ENCODE peak calls at places on chromosomes 4 and X, in ten cellular contexts. One of them, this sample, is unnamed.

GRCh38 chrX:43505759-43506158 is 150.3 kb upstream of the MAOA start:
- DNase-seq in astrocyte of the cerebellum: no peak
- DNase-seq in cardiac fibroblast: no peak
- DNase-seq in K562: no peak
- DNase-seq in Calu3: no peak
- DNase-seq in AG09309: no peak
- DNase-seq in uterus: no peak
- DNase-seq in testis: no peak
- DNase-seq in CD14-positive monocyte: no peak
- DNase-seq in endothelial cell: no peak
- DNase-seq in this sample: no peak

GRCh38 chr4:142846105-142846728 is at the start of gene INPP4B:
- DNase-seq in astrocyte of the cerebellum: peak; percentile 22
- DNase-seq in cardiac fibroblast: peak; percentile 67
- DNase-seq in K562: no peak
- DNase-seq in Calu3: peak; percentile 53
- DNase-seq in AG09309: no peak
- DNase-seq in uterus: peak; percentile 44
- DNase-seq in testis: peak; percentile 33
- DNase-seq in CD14-positive monocyte: no peak
- DNase-seq in endothelial cell: peak; percentile 57
- DNase-seq in this sample: no peak

GRCh38 chr4:85482000-85482738 is 7.2 kb downstream of the ARHGAP24 start:
- DNase-seq in astrocyte of the cerebellum: no peak
- DNase-seq in cardiac fibroblast: no peak
- DNase-seq in K562: no peak
- DNase-seq in Calu3: no peak
- DNase-seq in AG09309: no peak
- DNase-seq in uterus: no peak
- DNase-seq in testis: no peak
- DNase-seq in CD14-positive monocyte: no peak
- DNase-seq in endothelial cell: no peak
- DNase-seq in this sample: no peak

GRCh38 chr4:100299019-100299418 is 108.8 kb upstream of the DDIT4L start:
- DNase-seq in astrocyte of the cerebellum: peak; percentile 81
- DNase-seq in cardiac fibroblast: peak; percentile 97
- DNase-seq in K562: no peak
- DNase-seq in Calu3: no peak
- DNase-seq in AG09309: peak; percentile 95
- DNase-seq in uterus: no peak
- DNase-seq in testis: peak; percentile 20
- DNase-seq in CD14-positive monocyte: no peak
- DNase-seq in endothelial cell: no peak
- DNase-seq in this sample: no peak

GRCh38 chrX:132614297-132614696 is 125.5 kb upstream of the MBNL3 start:
- DNase-seq in astrocyte of the cerebellum: no peak
- DNase-seq in cardiac fibroblast: peak; percentile 4
- DNase-seq in K562: no peak
- DNase-seq in Calu3: peak; percentile 30
- DNase-seq in AG09309: no peak
- DNase-seq in uterus: no peak
- DNase-seq in testis: peak; percentile 24
- DNase-seq in CD14-positive monocyte: no peak
- DNase-seq in endothelial cell: no peak
- DNase-seq in this sample: peak; percentile 3

GRCh38 chr4:189773909-189774308 is 166.8 kb upstream of the FRG1 start:
- DNase-seq in astrocyte of the cerebellum: no peak
- DNase-seq in cardiac fibroblast: no peak
- DNase-seq in K562: no peak
- DNase-seq in Calu3: no peak
- DNase-seq in AG09309: no peak
- DNase-seq in uterus: no peak
- DNase-seq in testis: no peak
- DNase-seq in CD14-positive monocyte: no peak
- DNase-seq in endothelial cell: no peak
- DNase-seq in this sample: no peak

GRCh38 chr4:61517144-61517543 is 317.0 kb downstream of the ADGRL3 start:
- DNase-seq in astrocyte of the cerebellum: no peak
- DNase-seq in cardiac fibroblast: no peak
- DNase-seq in K562: no peak
- DNase-seq in Calu3: no peak
- DNase-seq in AG09309: no peak
- DNase-seq in uterus: no peak
- DNase-seq in testis: no peak
- DNase-seq in CD14-positive monocyte: no peak
- DNase-seq in endothelial cell: peak; percentile 59
- DNase-seq in this sample: no peak

GRCh38 chr4:2408401-2408958 is 10.0 kb downstream of the ZFYVE28 start:
- DNase-seq in astrocyte of the cerebellum: no peak
- DNase-seq in cardiac fibroblast: no peak
- DNase-seq in K562: peak; percentile 93
- DNase-seq in Calu3: no peak
- DNase-seq in AG09309: no peak
- DNase-seq in uterus: no peak
- DNase-seq in testis: no peak
- DNase-seq in CD14-positive monocyte: no peak
- DNase-seq in endothelial cell: no peak
- DNase-seq in this sample: no peak

GRCh38 chr4:108884596-108884995 is 121.7 kb upstream of the ETNPPL start:
- DNase-seq in astrocyte of the cerebellum: no peak
- DNase-seq in cardiac fibroblast: no peak
- DNase-seq in K562: no peak
- DNase-seq in Calu3: no peak
- DNase-seq in AG09309: no peak
- DNase-seq in uterus: no peak
- DNase-seq in testis: no peak
- DNase-seq in CD14-positive monocyte: no peak
- DNase-seq in endothelial cell: no peak
- DNase-seq in this sample: no peak

GRCh38 chr4:188867796-188868195 is 728.6 kb downstream of the TRIML1 start:
- DNase-seq in astrocyte of the cerebellum: no peak
- DNase-seq in cardiac fibroblast: no peak
- DNase-seq in K562: no peak
- DNase-seq in Calu3: no peak
- DNase-seq in AG09309: no peak
- DNase-seq in uterus: no peak
- DNase-seq in testis: no peak
- DNase-seq in CD14-positive monocyte: no peak
- DNase-seq in endothelial cell: no peak
- DNase-seq in this sample: no peak

GRCh38 chr4:169383724-169384123 is 113.0 kb upstream of the SH3RF1 start:
- DNase-seq in astrocyte of the cerebellum: peak; percentile 86
- DNase-seq in cardiac fibroblast: peak; percentile 86
- DNase-seq in K562: no peak
- DNase-seq in Calu3: no peak
- DNase-seq in AG09309: peak; percentile 94
- DNase-seq in uterus: no peak
- DNase-seq in testis: no peak
- DNase-seq in CD14-positive monocyte: no peak
- DNase-seq in endothelial cell: no peak
- DNase-seq in this sample: no peak

GRCh38 chrX:2823795-2824386 is 4.8 kb upstream of the GYG2 start:
- DNase-seq in astrocyte of the cerebellum: no peak
- DNase-seq in cardiac fibroblast: no peak
- DNase-seq in K562: no peak
- DNase-seq in Calu3: no peak
- DNase-seq in AG09309: no peak
- DNase-seq in uterus: no peak
- DNase-seq in testis: no peak
- DNase-seq in CD14-positive monocyte: no peak
- DNase-seq in endothelial cell: no peak
- DNase-seq in this sample: no peak

GRCh38 chrX:132837971-132838370 is 120.5 kb downstream of the HS6ST2 start:
- DNase-seq in astrocyte of the cerebellum: no peak
- DNase-seq in cardiac fibroblast: no peak
- DNase-seq in K562: no peak
- DNase-seq in Calu3: no peak
- DNase-seq in AG09309: no peak
- DNase-seq in uterus: no peak
- DNase-seq in testis: no peak
- DNase-seq in CD14-positive monocyte: no peak
- DNase-seq in endothelial cell: no peak
- DNase-seq in this sample: no peak

GRCh38 chr4:106615407-106615945 is 246.9 kb upstream of the GIMD1 start:
- DNase-seq in astrocyte of the cerebellum: no peak
- DNase-seq in cardiac fibroblast: no peak
- DNase-seq in K562: no peak
- DNase-seq in Calu3: no peak
- DNase-seq in AG09309: no peak
- DNase-seq in uterus: no peak
- DNase-seq in testis: no peak
- DNase-seq in CD14-positive monocyte: no peak
- DNase-seq in endothelial cell: no peak
- DNase-seq in this sample: no peak

GRCh38 chr4:148203056-148203898 is 238.9 kb downstream of the NR3C2 start:
- DNase-seq in astrocyte of the cerebellum: peak; percentile 20
- DNase-seq in cardiac fibroblast: peak; percentile 2
- DNase-seq in K562: no peak
- DNase-seq in Calu3: peak; percentile 13
- DNase-seq in AG09309: no peak
- DNase-seq in uterus: no peak
- DNase-seq in testis: no peak
- DNase-seq in CD14-positive monocyte: no peak
- DNase-seq in endothelial cell: no peak
- DNase-seq in this sample: no peak

DNA sequence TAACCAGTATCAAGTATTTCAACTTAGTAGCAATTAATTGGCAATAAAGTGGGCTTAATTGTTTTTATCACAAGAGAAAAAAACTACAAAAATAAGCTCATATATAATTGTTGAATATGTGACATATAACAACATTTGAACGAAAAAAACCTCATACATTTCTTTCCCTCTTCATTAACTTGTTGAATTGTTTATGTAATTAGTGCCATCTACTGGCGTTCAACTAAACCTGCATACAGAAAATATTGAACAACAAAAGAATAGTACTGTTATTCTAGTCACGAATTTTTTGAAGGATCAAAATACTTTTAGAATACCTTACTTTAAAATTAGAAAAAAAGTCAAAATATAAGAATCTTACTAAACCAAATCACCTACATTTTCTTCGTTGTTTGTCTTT is 586.5 kb upstream of the FTHL17 start:
- DNase-seq in astrocyte of the cerebellum: peak; percentile 5
- DNase-seq in cardiac fibroblast: peak; percentile 52
- DNase-seq in K562: peak; percentile 7
- DNase-seq in Calu3: no peak
- DNase-seq in AG09309: peak; percentile 7
- DNase-seq in uterus: no peak
- DNase-seq in testis: no peak
- DNase-seq in CD14-positive monocyte: no peak
- DNase-seq in endothelial cell: no peak
- DNase-seq in this sample: peak; percentile 0
- TF ChIP-seq CTCF in astrocyte of the cerebellum: no peak
- TF ChIP-seq CTCF in cardiac fibroblast: peak; percentile 35
- TF ChIP-seq CTCF in K562: peak; percentile 6
- TF ChIP-seq CTCF in Calu3: peak; percentile 17
- TF ChIP-seq CTCF in AG09309: peak; percentile 35
- TF ChIP-seq CTCF in uterus: peak; percentile 34
- TF ChIP-seq CTCF in testis: peak; percentile 29
- TF ChIP-seq CTCF in CD14-positive monocyte: no peak
- TF ChIP-seq CTCF in endothelial cell: peak; percentile 56
- TF ChIP-seq CTCF in this sample: no peak

DNA sequence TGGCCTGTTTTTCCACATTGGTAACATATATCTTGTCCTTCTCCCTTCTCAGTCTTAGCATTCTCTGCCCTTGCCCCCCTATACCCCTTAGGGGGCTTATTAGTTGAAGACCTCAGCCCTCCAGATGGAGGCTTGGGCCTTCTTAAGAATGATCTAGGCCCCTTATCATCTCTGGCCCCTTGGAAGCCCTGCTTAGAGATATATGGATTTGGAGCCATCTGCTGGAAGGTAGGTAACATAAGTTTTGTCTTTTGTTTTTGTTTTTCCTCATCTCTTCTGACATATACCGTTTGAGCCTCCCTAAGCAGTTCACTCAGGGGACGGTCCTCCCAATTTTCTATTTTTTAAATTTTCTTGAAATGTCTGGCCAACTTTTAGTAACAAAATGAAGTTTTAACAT is 48.3 kb upstream of the NAP1L2 start:
- DNase-seq in astrocyte of the cerebellum: peak; percentile 0
- DNase-seq in cardiac fibroblast: no peak
- DNase-seq in K562: peak; percentile 4
- DNase-seq in Calu3: no peak
- DNase-seq in AG09309: no peak
- DNase-seq in uterus: no peak
- DNase-seq in testis: no peak
- DNase-seq in CD14-positive monocyte: no peak
- DNase-seq in endothelial cell: no peak
- DNase-seq in this sample: no peak
- TF ChIP-seq CTCF in astrocyte of the cerebellum: peak; percentile 13
- TF ChIP-seq CTCF in cardiac fibroblast: no peak
- TF ChIP-seq CTCF in K562: no peak
- TF ChIP-seq CTCF in Calu3: no peak
- TF ChIP-seq CTCF in AG09309: peak; percentile 39
- TF ChIP-seq CTCF in uterus: no peak
- TF ChIP-seq CTCF in testis: no peak
- TF ChIP-seq CTCF in CD14-positive monocyte: no peak
- TF ChIP-seq CTCF in endothelial cell: no peak
- TF ChIP-seq CTCF in this sample: no peak

DNA sequence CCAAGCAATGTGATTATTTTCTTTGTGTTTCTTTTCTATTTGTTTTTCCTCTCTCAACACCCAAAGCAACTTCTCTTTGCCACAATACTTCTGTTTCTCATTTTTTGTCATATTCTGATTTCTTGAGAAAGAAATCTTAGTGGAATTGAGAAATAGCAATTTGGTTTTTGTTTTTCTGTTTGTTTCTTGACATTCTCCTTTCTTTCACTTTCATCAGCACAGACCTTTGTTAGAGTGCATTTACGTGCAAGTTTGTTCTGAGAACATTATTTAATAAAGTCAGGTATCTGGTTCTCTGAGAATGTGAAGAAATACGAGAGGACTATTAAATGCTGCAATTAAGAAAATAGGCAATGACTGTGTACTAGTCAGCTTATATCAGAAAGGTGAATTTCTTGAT is 608.1 kb upstream of the AADAT start:
- DNase-seq in astrocyte of the cerebellum: no peak
- DNase-seq in cardiac fibroblast: no peak
- DNase-seq in K562: no peak
- DNase-seq in Calu3: no peak
- DNase-seq in AG09309: no peak
- DNase-seq in uterus: no peak
- DNase-seq in testis: no peak
- DNase-seq in CD14-positive monocyte: no peak
- DNase-seq in endothelial cell: no peak
- DNase-seq in this sample: no peak
- TF ChIP-seq CTCF in astrocyte of the cerebellum: no peak
- TF ChIP-seq CTCF in cardiac fibroblast: no peak
- TF ChIP-seq CTCF in K562: no peak
- TF ChIP-seq CTCF in Calu3: no peak
- TF ChIP-seq CTCF in AG09309: no peak
- TF ChIP-seq CTCF in uterus: no peak
- TF ChIP-seq CTCF in testis: no peak
- TF ChIP-seq CTCF in CD14-positive monocyte: no peak
- TF ChIP-seq CTCF in endothelial cell: no peak
- TF ChIP-seq CTCF in this sample: no peak

DNA sequence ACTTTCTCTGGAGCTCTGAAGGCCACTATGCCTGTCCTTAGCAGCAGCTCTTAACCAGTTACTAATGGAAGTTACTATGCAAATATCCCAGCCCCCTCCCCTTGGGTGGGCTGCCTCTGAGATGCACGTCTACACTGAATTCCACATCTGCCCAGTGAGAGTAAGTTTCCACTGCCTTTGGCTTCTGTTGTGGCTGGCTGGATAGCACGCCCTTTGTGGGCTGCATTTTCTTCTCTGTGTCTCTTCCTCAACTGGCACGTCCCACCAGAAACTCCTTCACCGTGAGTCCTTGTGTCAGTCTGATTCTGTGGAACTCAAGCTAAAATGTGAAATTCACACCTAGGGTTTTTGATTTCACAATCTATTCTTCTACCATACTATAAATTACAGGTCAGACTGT is 32.9 kb upstream of the LDB2 start:
- DNase-seq in astrocyte of the cerebellum: no peak
- DNase-seq in cardiac fibroblast: no peak
- DNase-seq in K562: no peak
- DNase-seq in Calu3: no peak
- DNase-seq in AG09309: no peak
- DNase-seq in uterus: no peak
- DNase-seq in testis: no peak
- DNase-seq in CD14-positive monocyte: no peak
- DNase-seq in endothelial cell: no peak
- DNase-seq in this sample: no peak
- TF ChIP-seq CTCF in astrocyte of the cerebellum: no peak
- TF ChIP-seq CTCF in cardiac fibroblast: no peak
- TF ChIP-seq CTCF in K562: no peak
- TF ChIP-seq CTCF in Calu3: no peak
- TF ChIP-seq CTCF in AG09309: no peak
- TF ChIP-seq CTCF in uterus: no peak
- TF ChIP-seq CTCF in testis: no peak
- TF ChIP-seq CTCF in CD14-positive monocyte: no peak
- TF ChIP-seq CTCF in endothelial cell: no peak
- TF ChIP-seq CTCF in this sample: no peak